ENCODE peak calls at places on chromosomes 11 and 22, in six cellular contexts. Y, G, T, J, O and S are unnamed samples.
A peak's percentile ranks its signal among the peaks of the same experiment; 100 is the strongest.

GRCh38 chr11:112706863-112707262 is 254.4 kb upstream of the NCAM1 start:
- DNase-seq in G (no peak), J (no peak), T (no peak), Y (no peak), O (no peak), S (no peak)

GRCh38 chr11:94017446-94017845 is 3.7 kb upstream of the HEPHL1 start:
- DNase-seq in T (no peak), J (no peak), G (no peak), O (no peak), Y (peak; percentile 97), S (no peak)

GRCh38 chr11:86977441-86978050 is 22.4 kb upstream of the FZD4 start:
- DNase-seq in J (no peak), G (no peak), Y (no peak), T (no peak), O (peak; percentile 56), S (peak; percentile 71)

GRCh38 chr22:40030026-40030756 is 35.4 kb downstream of the FAM83F start:
- DNase-seq in O (no peak), G (no peak), J (peak; percentile 46), Y (no peak), T (no peak), S (no peak)

GRCh38 chr11:46557684-46558151 is 36.1 kb downstream of the AMBRA1 start:
- DNase-seq in O (no peak), G (peak; percentile 11), Y (peak; percentile 65), T (no peak), J (no peak), S (no peak)

GRCh38 chr22:49725516-49725915 is 102.2 kb downstream of the BRD1 start:
- DNase-seq in O (no peak), G (no peak), T (no peak), Y (no peak), J (no peak), S (no peak)

GRCh38 chr11:18314794-18315523 is 7.0 kb downstream of the HPS5 start:
- DNase-seq in O (no peak), G (no peak), T (no peak), J (no peak), Y (no peak), S (no peak)

GRCh38 chr22:19868333-19868732 is 13.7 kb upstream of the GNB1L start:
- DNase-seq in Y (no peak), T (peak; percentile 16), J (no peak), G (no peak), O (no peak), S (no peak)

GRCh38 chr11:1126491-1126926 is 31.2 kb upstream of the MUC5AC start:
- DNase-seq in J (no peak), O (no peak), Y (no peak), T (no peak), G (no peak), S (no peak)

GRCh38 chr11:112212290-112212689 is 13.9 kb upstream of the PTS start:
- DNase-seq in J (no peak), O (no peak), Y (no peak), G (no peak), T (no peak), S (no peak)

GRCh38 chr11:106939157-106939556 is 79.1 kb downstream of the GUCY1A2 start:
- DNase-seq in J (no peak), T (no peak), G (no peak), O (no peak), Y (no peak), S (no peak)

GRCh38 chr11:128920651-128921050 is 22.0 kb downstream of the TP53AIP1 start:
- DNase-seq in J (peak; percentile 71), Y (no peak), T (no peak), O (no peak), G (no peak), S (no peak)

GRCh38 chr22:27224485-27225364 is 567.3 kb downstream of the MIAT start:
- DNase-seq in T (peak; percentile 30), G (no peak), Y (no peak), O (peak; percentile 39), J (no peak), S (peak; percentile 55)

GRCh38 chr11:3011891-3012885 is 20.1 kb upstream of the NAP1L4 start:
- DNase-seq in J (no peak), T (no peak), Y (no peak), G (no peak), O (no peak), S (no peak)

GRCh38 chr22:37379085-37379484 is 48.2 kb downstream of the ELFN2 start:
- DNase-seq in T (no peak), O (no peak), Y (no peak), G (no peak), J (no peak), S (no peak)

GRCh38 chr22:37377927-37378326 is 49.4 kb downstream of the ELFN2 start:
- DNase-seq in T (no peak), O (no peak), Y (no peak), J (no peak), G (no peak), S (no peak)

GRCh38 chr22:37381489-37381888 is 45.8 kb downstream of the ELFN2 start:
- DNase-seq in T (no peak), O (no peak), J (no peak), G (no peak), Y (no peak), S (no peak)

GRCh38 chr22:37378642-37379058 is 48.6 kb downstream of the ELFN2 start:
- DNase-seq in Y (peak; percentile 31), G (no peak), J (no peak), O (no peak), T (no peak), S (no peak)

DNA sequence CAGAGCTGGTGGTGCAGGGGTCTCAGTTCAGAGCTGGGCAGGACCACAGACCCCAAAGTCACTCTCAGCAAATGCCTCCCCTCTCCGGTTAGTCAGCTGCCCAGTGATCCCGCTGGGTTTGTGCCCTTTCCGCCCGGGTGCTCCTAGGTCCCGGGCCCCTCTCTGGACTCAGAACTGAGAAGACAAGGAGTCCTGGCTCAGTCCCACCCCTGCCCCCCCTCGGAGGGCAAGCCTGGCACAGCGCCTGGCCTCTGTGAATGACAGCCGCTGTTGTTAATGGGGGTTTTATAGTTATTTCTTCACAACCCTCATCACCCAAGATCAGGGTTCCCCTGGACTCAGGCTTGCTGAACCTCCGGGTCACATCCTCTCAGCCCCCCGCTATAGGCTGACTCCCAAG is 47.6 kb downstream of the ELFN2 start:
- DNase-seq in Y (no peak), T (no peak), J (no peak), O (no peak), G (no peak), S (no peak)
- H3K27ac ChIP-seq in Y (no peak overlapping the region), T (no peak overlapping the region), J (no peak overlapping the region), O (no peak overlapping the region), G (no peak overlapping the region), S (no peak overlapping the region)

GRCh38 chr22:42931421-42932196 is 74.5 kb upstream of the ARFGAP3 start:
- DNase-seq in J (peak; percentile 86), G (no peak), T (no peak), O (no peak), Y (no peak), S (peak; percentile 31)
- H3K4me3 ChIP-seq in J (no peak overlapping the region), G (no peak overlapping the region), T (no peak overlapping the region), O (no peak overlapping the region), Y (no peak overlapping the region), S (no peak overlapping the region)

GRCh38 chr11:75966546-75967287 is 151.7 kb downstream of the UVRAG start:
- DNase-seq in G (no peak), O (no peak), J (no peak), T (no peak), Y (peak; percentile 94), S (no peak)

GRCh38 chr11:75968021-75968685 is 153.1 kb downstream of the UVRAG start:
- DNase-seq in O (no peak), J (no peak), T (no peak), Y (peak; percentile 89), G (no peak), S (no peak)

DNA sequence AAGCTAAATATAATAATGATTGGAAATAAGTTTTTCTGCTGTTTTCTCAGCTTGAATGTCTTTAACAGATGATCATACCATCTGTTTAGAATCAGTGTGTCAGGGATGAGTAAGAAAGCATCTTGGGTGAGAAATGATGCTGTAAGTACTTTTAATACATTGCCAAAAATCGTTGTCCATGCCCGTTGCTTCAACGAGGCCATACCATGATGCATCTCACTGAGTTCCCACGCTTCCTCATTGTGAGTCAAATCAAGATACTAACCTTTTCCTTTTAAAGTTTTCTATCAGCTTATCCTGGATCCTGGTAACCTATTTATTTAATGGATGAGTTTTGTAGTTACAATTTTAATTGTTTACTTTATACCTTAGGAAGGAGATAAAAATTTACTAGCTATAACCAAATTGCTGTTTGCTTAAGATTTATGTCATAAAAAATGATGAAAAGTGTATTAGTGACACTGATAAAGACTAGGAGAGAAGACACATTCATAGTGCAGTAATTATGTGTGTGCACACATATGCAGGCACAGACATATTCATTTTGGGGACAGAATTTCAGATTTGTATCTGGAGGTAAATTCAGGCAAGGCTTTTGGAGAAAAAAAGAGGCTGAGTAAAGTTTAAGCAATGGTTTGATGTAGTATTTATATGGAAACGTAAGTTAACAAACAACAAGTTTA is 154.8 kb downstream of the UVRAG start:
- DNase-seq in Y (peak; percentile 94), O (no peak), J (no peak), T (no peak), G (no peak), S (no peak)
- H3K9me3 ChIP-seq in Y (no peaks in the 10 kb centered on the region), O (peaks cover 13% of the 10 kb centered on the region), J (peaks cover 24% of the 10 kb centered on the region), T (no peaks in the 10 kb centered on the region), G (peaks cover 5% of the 10 kb centered on the region), S (no peaks in the 10 kb centered on the region)

GRCh38 chr22:18031670-18032454 is 7.5 kb upstream of the MICAL3 start:
- DNase-seq in Y (peak; percentile 95), O (no peak), G (peak; percentile 39), T (no peak), J (peak; percentile 38), S (no peak)
- H3K27ac ChIP-seq in Y (peak overlapping the region; percentile 97), O (no peak overlapping the region), G (no peak overlapping the region), T (no peak overlapping the region), J (no peak overlapping the region), S (no peak overlapping the region)

GRCh38 chr22:46390105-46390651 is 54.7 kb downstream of the TRMU start:
- DNase-seq in T (no peak), Y (no peak), O (no peak), G (no peak), J (no peak), S (peak; percentile 41)
- H3K4me3 ChIP-seq in T (no peak overlapping the region), Y (peak overlapping the region; percentile 61), O (no peak overlapping the region), G (no peak overlapping the region), J (no peak overlapping the region), S (no peak overlapping the region)

DNA sequence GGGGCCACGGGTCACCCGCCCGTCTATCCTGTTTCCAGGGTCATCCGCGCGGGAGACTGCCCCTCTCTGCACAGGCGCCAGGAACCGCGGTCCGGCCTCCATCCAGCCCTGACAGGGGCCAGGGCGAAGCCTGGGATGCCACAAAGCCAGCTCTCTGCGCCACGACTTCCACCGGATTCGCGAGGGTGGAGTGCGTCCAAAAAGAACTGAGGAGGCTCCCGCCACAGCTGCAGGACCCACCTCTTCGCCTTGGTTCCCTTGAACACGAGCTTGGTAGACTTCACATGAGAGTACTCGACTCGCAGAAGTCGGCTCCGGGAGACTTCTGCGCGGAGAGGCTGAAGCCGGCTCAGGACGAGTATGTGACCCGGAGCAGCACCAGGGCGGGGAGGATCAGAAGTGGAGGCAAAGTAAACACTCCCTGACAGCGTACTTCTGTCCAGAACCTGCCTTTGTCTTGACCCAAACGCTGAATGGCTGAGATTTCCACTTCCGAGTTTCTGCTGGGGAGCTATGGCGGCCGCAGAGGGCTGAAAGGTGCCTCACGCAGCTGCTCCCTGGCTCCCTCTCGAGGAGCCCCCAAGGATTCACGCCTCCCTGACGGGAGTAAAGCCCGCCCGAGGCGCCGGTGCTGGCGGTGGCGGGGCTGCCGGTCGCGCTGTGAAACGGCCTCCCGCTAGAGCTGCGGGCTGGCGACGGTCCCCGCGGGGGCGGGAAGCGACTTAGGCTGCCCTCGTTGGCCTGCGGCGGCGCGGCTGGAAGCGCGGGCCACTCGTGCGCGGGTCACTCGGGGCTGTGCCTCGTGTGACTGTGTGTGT is 4566.7 kb upstream of the OR11H1 start:
- DNase-seq in T (no peak), J (peak; percentile 78), G (no peak), Y (no peak), O (no peak), S (peak; percentile 55)
- H3K9me3 ChIP-seq in T (peaks cover 10% of the 10 kb centered on the region), J (peaks cover 79% of the 10 kb centered on the region), G (no peaks in the 10 kb centered on the region), Y (peaks cover 2% of the 10 kb centered on the region), O (peaks cover 19% of the 10 kb centered on the region), S (no peaks in the 10 kb centered on the region)